ENCODE peak calls at places on chromosomes 16 and 17, in four cellular contexts. One of them, this sample, is unnamed.

GRCh38 chr16:595942-596735 is 6.3 kb downstream of the RAB40C start:
- DNase-seq in naive thymus-derived CD4-positive, alpha-beta T cell: no peak
- DNase-seq in upper lobe of left lung: no peak
- DNase-seq in psoas muscle: no peak
- DNase-seq in this sample: no peak

GRCh38 chr16:90061437-90061836 is 15.7 kb downstream of the PRDM7 start:
- DNase-seq in naive thymus-derived CD4-positive, alpha-beta T cell: no peak
- DNase-seq in upper lobe of left lung: no peak
- DNase-seq in psoas muscle: no peak
- DNase-seq in this sample: no peak

GRCh38 chr17:72376486-72377345 is 255.9 kb downstream of the SOX9 start:
- DNase-seq in naive thymus-derived CD4-positive, alpha-beta T cell: no peak
- DNase-seq in upper lobe of left lung: no peak
- DNase-seq in psoas muscle: no peak
- DNase-seq in this sample: no peak

GRCh38 chr16:24146523-24146922 is 109.6 kb upstream of the CACNG3 start:
- DNase-seq in naive thymus-derived CD4-positive, alpha-beta T cell: no peak
- DNase-seq in upper lobe of left lung: no peak
- DNase-seq in psoas muscle: no peak
- DNase-seq in this sample: no peak

GRCh38 chr17:78147315-78147998 is 1.3 kb downstream of the C17orf99 start:
- DNase-seq in naive thymus-derived CD4-positive, alpha-beta T cell: no peak
- DNase-seq in upper lobe of left lung: peak; percentile 83
- DNase-seq in psoas muscle: no peak
- DNase-seq in this sample: no peak

GRCh38 chr16:30063893-30064745 is 1.4 kb upstream of the ALDOA start:
- DNase-seq in naive thymus-derived CD4-positive, alpha-beta T cell: peak; percentile 65
- DNase-seq in upper lobe of left lung: peak; percentile 89
- DNase-seq in psoas muscle: peak; percentile 92
- DNase-seq in this sample: peak; percentile 94

GRCh38 chr16:55834044-55834443 is 1.1 kb upstream of the CES1 start:
- DNase-seq in naive thymus-derived CD4-positive, alpha-beta T cell: no peak
- DNase-seq in upper lobe of left lung: no peak
- DNase-seq in psoas muscle: no peak
- DNase-seq in this sample: no peak

GRCh38 chr17:29561541-29562517 is 5.0 kb downstream of the ABHD15 start:
- DNase-seq in naive thymus-derived CD4-positive, alpha-beta T cell: no peak
- DNase-seq in upper lobe of left lung: peak; percentile 52
- DNase-seq in psoas muscle: peak; percentile 58
- DNase-seq in this sample: no peak

GRCh38 chr17:40307691-40308289 is 1.2 kb upstream of the RARA start:
- DNase-seq in naive thymus-derived CD4-positive, alpha-beta T cell: no peak
- DNase-seq in upper lobe of left lung: peak; percentile 71
- DNase-seq in psoas muscle: no peak
- DNase-seq in this sample: no peak

GRCh38 chr17:59331929-59332889 is 754 bp downstream of the YPEL2 start:
- DNase-seq in naive thymus-derived CD4-positive, alpha-beta T cell: no peak
- DNase-seq in upper lobe of left lung: peak; percentile 60
- DNase-seq in psoas muscle: peak; percentile 89
- DNase-seq in this sample: peak; percentile 68

GRCh38 chr16:52229471-52229870 is 317.5 kb downstream of the TOX3 start:
- DNase-seq in naive thymus-derived CD4-positive, alpha-beta T cell: no peak
- DNase-seq in upper lobe of left lung: no peak
- DNase-seq in psoas muscle: no peak
- DNase-seq in this sample: no peak

GRCh38 chr16:58679763-58680162 is 4.8 kb downstream of the SLC38A7 start:
- DNase-seq in naive thymus-derived CD4-positive, alpha-beta T cell: no peak
- DNase-seq in upper lobe of left lung: no peak
- DNase-seq in psoas muscle: no peak
- DNase-seq in this sample: no peak

GRCh38 chr16:1093284-1094123 is 2.5 kb downstream of the C1QTNF8 start:
- DNase-seq in naive thymus-derived CD4-positive, alpha-beta T cell: no peak
- DNase-seq in upper lobe of left lung: no peak
- DNase-seq in psoas muscle: no peak
- DNase-seq in this sample: no peak

GRCh38 chr16:90046971-90047713 is 27.9 kb upstream of the DBNDD1 start:
- DNase-seq in naive thymus-derived CD4-positive, alpha-beta T cell: no peak
- DNase-seq in upper lobe of left lung: peak; percentile 85
- DNase-seq in psoas muscle: peak; percentile 76
- DNase-seq in this sample: peak; percentile 82

GRCh38 chr17:74452027-74452840 is 14.2 kb upstream of the CD300A start:
- DNase-seq in naive thymus-derived CD4-positive, alpha-beta T cell: no peak
- DNase-seq in upper lobe of left lung: no peak
- DNase-seq in psoas muscle: no peak
- DNase-seq in this sample: no peak

GRCh38 chr16:11627822-11628457 is 40.3 kb upstream of the SNN start:
- DNase-seq in naive thymus-derived CD4-positive, alpha-beta T cell: no peak
- DNase-seq in upper lobe of left lung: peak; percentile 42
- DNase-seq in psoas muscle: no peak
- DNase-seq in this sample: no peak

GRCh38 chr17:73399056-73399455 is 87.3 kb upstream of the CDC42EP4 start:
- DNase-seq in naive thymus-derived CD4-positive, alpha-beta T cell: no peak
- DNase-seq in upper lobe of left lung: no peak
- DNase-seq in psoas muscle: peak; percentile 13
- DNase-seq in this sample: no peak

GRCh38 chr17:28953444-28954118 is 2.3 kb upstream of the PHF12 start:
- DNase-seq in naive thymus-derived CD4-positive, alpha-beta T cell: no peak
- DNase-seq in upper lobe of left lung: no peak
- DNase-seq in psoas muscle: no peak
- DNase-seq in this sample: peak; percentile 48

GRCh38 chr17:2697611-2698162 is 13.9 kb downstream of the CLUH start:
- DNase-seq in naive thymus-derived CD4-positive, alpha-beta T cell: no peak
- DNase-seq in upper lobe of left lung: peak; percentile 15
- DNase-seq in psoas muscle: no peak
- DNase-seq in this sample: no peak

GRCh38 chr17:81404557-81405165 is 9.4 kb downstream of the BAHCC1 start:
- DNase-seq in naive thymus-derived CD4-positive, alpha-beta T cell: no peak
- DNase-seq in upper lobe of left lung: no peak
- DNase-seq in psoas muscle: no peak
- DNase-seq in this sample: no peak

GRCh38 chr16:14539631-14540030 is 90.4 kb downstream of the PARN start:
- DNase-seq in naive thymus-derived CD4-positive, alpha-beta T cell: no peak
- DNase-seq in upper lobe of left lung: no peak
- DNase-seq in psoas muscle: no peak
- DNase-seq in this sample: no peak

GRCh38 chr17:2926019-2926650 is 129.9 kb downstream of the RAP1GAP2 start:
- DNase-seq in naive thymus-derived CD4-positive, alpha-beta T cell: no peak
- DNase-seq in upper lobe of left lung: no peak
- DNase-seq in psoas muscle: no peak
- DNase-seq in this sample: peak; percentile 88

GRCh38 chr16:3654249-3654991 is at the start of gene DNASE1:
- DNase-seq in naive thymus-derived CD4-positive, alpha-beta T cell: no peak
- DNase-seq in upper lobe of left lung: peak; percentile 58
- DNase-seq in psoas muscle: peak; percentile 74
- DNase-seq in this sample: peak; percentile 75

GRCh38 chr16:53664724-53665345 is 38.8 kb downstream of the RPGRIP1L start:
- DNase-seq in naive thymus-derived CD4-positive, alpha-beta T cell: no peak
- DNase-seq in upper lobe of left lung: no peak
- DNase-seq in psoas muscle: no peak
- DNase-seq in this sample: no peak

GRCh38 chr16:49588061-49588460 is 214.5 kb downstream of the C16orf78 start:
- DNase-seq in naive thymus-derived CD4-positive, alpha-beta T cell: no peak
- DNase-seq in upper lobe of left lung: peak; percentile 2
- DNase-seq in psoas muscle: no peak
- DNase-seq in this sample: no peak

GRCh38 chr17:75831032-75831567 is 13.1 kb downstream of the UNC13D start:
- DNase-seq in naive thymus-derived CD4-positive, alpha-beta T cell: no peak
- DNase-seq in upper lobe of left lung: no peak
- DNase-seq in psoas muscle: no peak
- DNase-seq in this sample: no peak

GRCh38 chr16:48013476-48013875 is 142.3 kb downstream of the ABCC12 start:
- DNase-seq in naive thymus-derived CD4-positive, alpha-beta T cell: no peak
- DNase-seq in upper lobe of left lung: no peak
- DNase-seq in psoas muscle: no peak
- DNase-seq in this sample: peak; percentile 66

GRCh38 chr17:62321451-62321850 is 58.9 kb upstream of the EFCAB3 start:
- DNase-seq in naive thymus-derived CD4-positive, alpha-beta T cell: no peak
- DNase-seq in upper lobe of left lung: no peak
- DNase-seq in psoas muscle: no peak
- DNase-seq in this sample: no peak

GRCh38 chr16:25155553-25156460 is 44.3 kb downstream of the LCMT1 start:
- DNase-seq in naive thymus-derived CD4-positive, alpha-beta T cell: no peak
- DNase-seq in upper lobe of left lung: no peak
- DNase-seq in psoas muscle: no peak
- DNase-seq in this sample: no peak

GRCh38 chr17:31200287-31200686 is 96.8 kb downstream of the OMG start:
- DNase-seq in naive thymus-derived CD4-positive, alpha-beta T cell: no peak
- DNase-seq in upper lobe of left lung: no peak
- DNase-seq in psoas muscle: no peak
- DNase-seq in this sample: no peak

GRCh38 chr17:65359016-65359415 is 202.4 kb downstream of the AXIN2 start:
- DNase-seq in naive thymus-derived CD4-positive, alpha-beta T cell: no peak
- DNase-seq in upper lobe of left lung: no peak
- DNase-seq in psoas muscle: no peak
- DNase-seq in this sample: no peak

GRCh38 chr17:60036796-60037677 is 41.7 kb downstream of the HEATR6 start:
- DNase-seq in naive thymus-derived CD4-positive, alpha-beta T cell: peak; percentile 45
- DNase-seq in upper lobe of left lung: peak; percentile 64
- DNase-seq in psoas muscle: peak; percentile 73
- DNase-seq in this sample: peak; percentile 59

GRCh38 chr17:6084226-6085161 is 14.3 kb downstream of the WSCD1 start:
- DNase-seq in naive thymus-derived CD4-positive, alpha-beta T cell: no peak
- DNase-seq in upper lobe of left lung: no peak
- DNase-seq in psoas muscle: peak; percentile 91
- DNase-seq in this sample: no peak

GRCh38 chr17:30545024-30545423 is 67.8 kb downstream of the GOSR1 start:
- DNase-seq in naive thymus-derived CD4-positive, alpha-beta T cell: no peak
- DNase-seq in upper lobe of left lung: no peak
- DNase-seq in psoas muscle: no peak
- DNase-seq in this sample: no peak

GRCh38 chr17:75816693-75817092 is 27.5 kb downstream of the UNC13D start:
- DNase-seq in naive thymus-derived CD4-positive, alpha-beta T cell: no peak
- DNase-seq in upper lobe of left lung: no peak
- DNase-seq in psoas muscle: peak; percentile 41
- DNase-seq in this sample: no peak

DNA sequence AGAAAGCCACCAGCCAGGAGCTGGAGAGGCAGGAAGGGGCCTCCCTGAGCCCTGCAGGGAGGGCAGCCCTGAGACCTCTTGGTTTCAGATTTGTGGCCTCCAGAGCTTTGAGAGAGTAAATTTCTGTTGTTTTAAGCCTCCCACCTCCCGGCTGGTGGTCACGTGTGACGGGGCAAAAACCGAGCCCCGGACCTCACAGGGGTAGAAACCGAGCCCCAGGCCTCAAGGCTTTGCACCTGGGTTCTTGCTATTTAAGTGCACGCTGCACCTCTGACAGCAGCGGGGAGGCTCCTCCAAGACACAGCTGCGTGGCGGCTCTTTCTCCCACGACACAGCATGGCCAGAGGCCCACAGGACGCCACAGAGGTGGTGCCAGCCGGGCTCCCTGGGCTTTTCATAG is 17.4 kb upstream of the ZC3H18 start:
- DNase-seq in naive thymus-derived CD4-positive, alpha-beta T cell: no peak
- DNase-seq in upper lobe of left lung: no peak
- DNase-seq in psoas muscle: no peak
- DNase-seq in this sample: no peak
- H3K27me3 ChIP-seq in naive thymus-derived CD4-positive, alpha-beta T cell: no peaks in the 10 kb centered on the region
- H3K27me3 ChIP-seq in upper lobe of left lung: peaks cover 4% of the 10 kb centered on the region
- H3K27me3 ChIP-seq in psoas muscle: no peaks in the 10 kb centered on the region
- H3K27me3 ChIP-seq in this sample: peaks cover 3% of the 10 kb centered on the region

DNA sequence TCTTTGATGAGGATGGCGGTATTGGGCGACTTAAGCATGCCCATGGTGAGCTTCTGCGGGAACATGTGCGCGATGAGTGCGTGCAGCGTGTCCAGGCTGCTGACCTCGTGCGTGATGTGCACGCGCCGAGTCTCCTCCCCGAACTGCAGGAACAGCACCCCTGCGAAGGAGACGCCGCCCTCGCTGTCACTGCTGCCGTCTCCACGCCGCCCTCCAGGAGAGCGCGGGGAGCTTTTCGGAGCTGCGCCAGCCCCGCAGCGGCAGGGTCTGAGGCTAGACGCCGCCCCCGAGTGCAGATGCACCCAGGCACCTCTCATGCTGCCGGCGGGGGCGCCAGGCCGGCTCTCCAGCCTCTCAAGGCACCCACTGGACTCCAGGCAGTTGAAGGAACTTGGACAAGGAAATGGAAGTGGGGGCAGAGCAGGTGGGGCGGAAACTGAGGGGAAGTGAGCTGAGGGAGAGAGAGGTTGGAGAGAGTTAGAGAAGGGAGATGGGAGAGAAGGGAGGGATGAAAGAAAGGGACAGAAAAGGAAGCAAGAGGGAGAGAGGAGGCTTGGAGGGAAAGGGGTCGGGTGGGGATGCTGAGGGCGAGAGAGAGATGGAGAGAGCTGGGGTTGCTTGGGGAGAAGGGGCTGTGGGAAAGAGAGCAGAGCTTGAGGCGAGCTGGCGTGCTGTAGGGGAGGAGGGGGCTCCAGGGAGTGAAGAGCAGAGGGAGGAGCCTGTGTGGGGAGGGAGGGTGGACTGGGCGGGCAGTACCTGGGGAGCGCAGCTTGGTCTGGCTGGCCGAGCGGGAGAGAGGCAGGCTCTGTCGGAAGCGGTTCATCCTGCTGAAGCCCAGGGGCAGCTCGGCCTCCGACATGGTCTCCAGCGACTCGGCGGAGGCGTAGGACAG is 42.1 kb downstream of the SRCIN1 start:
- DNase-seq in naive thymus-derived CD4-positive, alpha-beta T cell: no peak
- DNase-seq in upper lobe of left lung: no peak
- DNase-seq in psoas muscle: no peak
- DNase-seq in this sample: no peak
- H3K27me3 ChIP-seq in naive thymus-derived CD4-positive, alpha-beta T cell: peaks cover 51% of the 10 kb centered on the region
- H3K27me3 ChIP-seq in upper lobe of left lung: peaks cover 64% of the 10 kb centered on the region
- H3K27me3 ChIP-seq in psoas muscle: no peaks in the 10 kb centered on the region
- H3K27me3 ChIP-seq in this sample: peaks cover 4% of the 10 kb centered on the region

GRCh38 chr16:15559176-15559575 is 83.8 kb downstream of the MARF1 start:
- DNase-seq in naive thymus-derived CD4-positive, alpha-beta T cell: no peak
- DNase-seq in upper lobe of left lung: no peak
- DNase-seq in psoas muscle: no peak
- DNase-seq in this sample: no peak
- H3K27me3 ChIP-seq in naive thymus-derived CD4-positive, alpha-beta T cell: no peaks in the 10 kb centered on the region
- H3K27me3 ChIP-seq in upper lobe of left lung: no peaks in the 10 kb centered on the region
- H3K27me3 ChIP-seq in psoas muscle: no peaks in the 10 kb centered on the region
- H3K27me3 ChIP-seq in this sample: no peaks in the 10 kb centered on the region

GRCh38 chr17:43979011-43979410 is 25.3 kb upstream of the PYY start:
- DNase-seq in naive thymus-derived CD4-positive, alpha-beta T cell: no peak
- DNase-seq in upper lobe of left lung: no peak
- DNase-seq in psoas muscle: no peak
- DNase-seq in this sample: no peak
- H3K27me3 ChIP-seq in naive thymus-derived CD4-positive, alpha-beta T cell: peaks cover 12% of the 10 kb centered on the region
- H3K27me3 ChIP-seq in upper lobe of left lung: peaks cover 12% of the 10 kb centered on the region
- H3K27me3 ChIP-seq in psoas muscle: no peaks in the 10 kb centered on the region
- H3K27me3 ChIP-seq in this sample: no peaks in the 10 kb centered on the region

GRCh38 chr17:45651145-45651713 is 132.9 kb upstream of the CRHR1 start:
- DNase-seq in naive thymus-derived CD4-positive, alpha-beta T cell: no peak
- DNase-seq in upper lobe of left lung: no peak
- DNase-seq in psoas muscle: no peak
- DNase-seq in this sample: no peak
- H3K27me3 ChIP-seq in naive thymus-derived CD4-positive, alpha-beta T cell: no peaks in the 10 kb centered on the region
- H3K27me3 ChIP-seq in upper lobe of left lung: no peaks in the 10 kb centered on the region
- H3K27me3 ChIP-seq in psoas muscle: no peaks in the 10 kb centered on the region
- H3K27me3 ChIP-seq in this sample: no peaks in the 10 kb centered on the region

This sample was measured in thyroid gland.